ENCODE peak calls at places on chromosomes 11 and 22, in four cellular contexts. Q is upper lobe of right lung, G is IMR-90, E is DND-41. Z is an unnamed sample.

GRCh38 chr11:123654566-123655081 is at the start of gene SCN3B:
- DNase-seq in G (peak), Q (peak), E (no peak), Z (peak)

GRCh38 chr11:46663277-46663940 is 37.0 kb downstream of the ARHGAP1 start:
- DNase-seq in Q (no peak), E (no peak), G (peak), Z (no peak)

GRCh38 chr22:35043932-35044319 is 22.0 kb upstream of the ISX start:
- DNase-seq in Q (no peak), E (no peak), G (no peak), Z (no peak)

GRCh38 chr11:10550503-10550902 is 9.5 kb upstream of the RNF141 start:
- DNase-seq in Q (no peak), G (peak), E (no peak), Z (no peak)

GRCh38 chr11:27116684-27117083 is 76.1 kb downstream of the BBOX1 start:
- DNase-seq in E (no peak), G (no peak), Q (no peak), Z (no peak)

GRCh38 chr22:23180893-23181762 is 819 bp downstream of the BCR start:
- DNase-seq in Q (no peak), E (peak), G (no peak), Z (no peak)

GRCh38 chr11:123742334-123742733 is 874 bp upstream of the ZNF202 start:
- DNase-seq in G (no peak), E (no peak), Q (no peak), Z (no peak)

GRCh38 chr22:48945621-48946458 is 881.8 kb downstream of the BRD1 start:
- DNase-seq in Q (peak), G (no peak), E (no peak), Z (no peak)

GRCh38 chr22:44384563-44384940 is 71.8 kb upstream of the SHISAL1 start:
- DNase-seq in Q (peak), E (no peak), G (no peak), Z (no peak)

GRCh38 chr22:49639956-49640355 is 187.7 kb downstream of the BRD1 start:
- DNase-seq in E (no peak), G (no peak), Q (no peak), Z (no peak)

GRCh38 chr22:20019661-20020532 is 1.0 kb upstream of the TANGO2 start:
- DNase-seq in G (no peak), E (peak), Q (no peak), Z (no peak)

GRCh38 chr22:20020533-20021195 is at the start of gene TANGO2:
- DNase-seq in G (peak), E (peak), Q (peak), Z (peak)

GRCh38 chr22:20022231-20023069 is 1.5 kb downstream of the TANGO2 start:
- DNase-seq in E (no peak), Q (no peak), G (no peak), Z (no peak)

GRCh38 chr22:20023214-20023613 is 2.3 kb downstream of the TANGO2 start:
- DNase-seq in E (no peak), G (no peak), Q (no peak), Z (no peak)

GRCh38 chr22:20021196-20022181 is 579 bp downstream of the TANGO2 start:
- DNase-seq in E (peak), Q (peak), G (peak), Z (no peak)
- H3K27ac ChIP-seq in E (peak), Q (peak), G (peak), Z (peak)

GRCh38 chr11:70324354-70325115 is 54.0 kb downstream of the PPFIA1 start:
- DNase-seq in E (no peak), G (no peak), Q (no peak), Z (no peak)
- H3K27ac ChIP-seq in E (no peak), G (peak), Q (peak), Z (no peak)

GRCh38 chr22:41023299-41023623 is 69.1 kb upstream of the EP300 start:
- DNase-seq in G (no peak), E (no peak), Q (no peak), Z (no peak)
- H3K27ac ChIP-seq in G (peak), E (no peak), Q (peak), Z (peak)

GRCh38 chr11:118007040-118007439 is 20.8 kb downstream of the IL10RA start:
- DNase-seq in E (no peak), G (no peak), Q (no peak), Z (no peak)

GRCh38 chr11:118010738-118011461 is 24.7 kb downstream of the IL10RA start:
- DNase-seq in Q (peak), G (no peak), E (no peak), Z (no peak)

GRCh38 chr11:118006153-118006534 is 19.9 kb downstream of the IL10RA start:
- DNase-seq in G (no peak), E (no peak), Q (no peak), Z (no peak)

GRCh38 chr11:118009821-118010737 is 23.9 kb downstream of the IL10RA start:
- DNase-seq in G (no peak), E (no peak), Q (no peak), Z (no peak)

GRCh38 chr11:118008271-118008903 is 22.2 kb downstream of the IL10RA start:
- DNase-seq in E (no peak), G (no peak), Q (no peak), Z (no peak)
- H3K27ac ChIP-seq in E (no peak), G (no peak), Q (peak), Z (no peak)

GRCh38 chr11:65417702-65418430 is 4.7 kb upstream of the NEAT1 start:
- DNase-seq in G (peak), Q (peak), E (peak), Z (no peak)
- H3K27ac ChIP-seq in G (peak), Q (peak), E (peak), Z (peak)

GRCh38 chr11:255176-255575 is 18.4 kb downstream of the PSMD13 start:
- DNase-seq in Q (no peak), G (peak), E (no peak), Z (no peak)
- H3K27ac ChIP-seq in Q (no peak), G (no peak), E (no peak), Z (no peak)

DNA sequence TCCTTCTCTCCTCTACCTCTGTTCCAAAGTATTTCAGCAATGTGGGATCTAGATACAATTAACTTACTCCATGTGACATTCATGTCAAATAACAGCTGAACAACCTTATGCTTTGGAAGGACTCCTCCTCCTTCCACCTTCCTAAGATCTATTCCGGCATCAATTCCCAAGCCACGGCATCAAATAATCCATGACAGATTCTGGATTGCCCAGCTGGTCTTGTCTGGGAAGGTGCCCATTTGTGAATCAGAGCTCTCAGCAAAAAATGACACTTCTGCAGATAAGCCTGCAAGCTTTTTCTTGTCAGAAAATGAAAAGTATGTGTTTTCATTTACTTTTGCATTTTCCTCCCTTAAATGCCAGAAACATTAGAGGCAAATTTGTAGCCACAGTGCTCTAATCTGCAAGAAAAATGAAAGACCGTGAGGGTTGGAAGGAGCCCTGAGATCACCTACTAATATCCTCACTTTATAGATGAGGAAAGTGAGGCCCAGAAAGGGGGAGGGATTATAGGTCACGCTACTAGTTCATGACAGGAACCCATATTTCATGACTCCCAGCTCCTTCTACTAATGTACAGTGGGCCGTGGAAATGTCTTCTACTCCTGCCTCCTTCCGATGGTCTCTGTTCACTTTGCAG is 124.0 kb downstream of the ME3 start:
- DNase-seq in G (peak), E (no peak), Q (no peak), Z (no peak)
- H3K27ac ChIP-seq in G (peak), E (no peak), Q (peak), Z (peak)

GRCh38 chr11:66186470-66186869 is 82.0 kb upstream of the RAB1B start:
- DNase-seq in E (no peak), G (no peak), Q (no peak), Z (no peak)

GRCh38 chr11:66189031-66189745 is 79.3 kb upstream of the RAB1B start:
- DNase-seq in Q (no peak), G (peak), E (no peak), Z (no peak)

GRCh38 chr11:66190776-66191175 is 77.7 kb upstream of the RAB1B start:
- DNase-seq in E (no peak), G (no peak), Q (no peak), Z (no peak)

GRCh38 chr11:66187453-66187852 is 81.0 kb upstream of the RAB1B start:
- DNase-seq in G (no peak), E (no peak), Q (no peak), Z (no peak)

GRCh38 chr11:66188580-66188979 is 79.9 kb upstream of the RAB1B start:
- DNase-seq in Q (no peak), E (no peak), G (peak), Z (no peak)
- H3K27ac ChIP-seq in Q (no peak), E (no peak), G (no peak), Z (no peak)

DNA sequence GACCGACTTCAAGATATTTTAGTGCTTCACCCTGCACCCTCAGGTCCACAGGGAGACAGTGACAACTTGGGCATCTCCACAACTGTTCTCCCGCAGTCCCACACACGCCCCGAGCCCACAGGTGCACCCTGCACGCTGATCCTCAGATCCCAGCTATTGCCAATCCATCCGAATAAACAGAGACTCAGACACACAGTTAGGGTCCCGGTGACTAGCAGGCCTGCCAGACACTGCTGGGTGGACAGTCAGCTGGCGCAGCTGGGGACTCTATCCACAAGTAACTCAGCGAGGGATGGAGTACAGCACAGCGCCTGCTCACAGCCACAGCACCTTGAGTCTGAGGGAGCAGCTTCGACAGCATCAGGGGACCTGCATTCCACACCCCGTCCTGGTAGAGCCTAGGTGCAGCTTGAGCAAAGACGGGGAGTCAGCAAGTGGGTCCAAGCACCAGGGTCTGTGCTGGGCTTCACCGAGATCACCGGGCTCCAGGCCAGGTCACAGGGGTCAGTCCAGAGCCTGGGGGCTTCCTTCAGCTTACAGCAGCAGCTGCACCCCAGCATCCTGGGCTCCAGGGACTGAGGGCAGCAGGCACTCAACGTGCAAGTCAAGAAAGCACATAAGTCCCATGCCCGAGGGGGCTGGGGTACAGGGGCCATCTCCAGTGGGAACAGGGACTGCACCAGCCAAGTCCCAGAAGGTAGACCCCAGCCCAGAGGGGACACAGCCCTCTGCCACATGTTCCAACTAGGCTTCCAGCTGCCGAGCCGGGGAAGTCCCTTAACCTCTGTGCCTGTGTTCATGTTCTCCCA is 7.6 kb downstream of the RPL3 start:
- DNase-seq in Q (no peak), G (no peak), E (peak), Z (no peak)
- H3K27ac ChIP-seq in Q (no peak), G (no peak), E (no peak), Z (no peak)

Z was measured in breast epithelium.